ENCODE peak calls at places on chromosomes 7 and 10, in seven cellular contexts. A is GM13977, M is lung, D is MCF 10A, E is body of pancreas, Q is PC-9, U is GM13976. Z is an unnamed sample.

GRCh38 chr7:41882745-41883527 is 180.0 kb upstream of the INHBA start:
- DNase-seq in A (no peak), M (no peak), D (no peak), E (no peak), Q (no peak), U (peak; percentile 60), Z (no peak)

GRCh38 chr7:22432203-22432718 is 67.7 kb downstream of the STEAP1B start:
- DNase-seq in A (no peak), M (no peak), D (no peak), E (no peak), Q (no peak), U (no peak), Z (no peak)

GRCh38 chr7:85041599-85042216 is 145.1 kb downstream of the SEMA3D start:
- DNase-seq in A (peak; percentile 4), M (peak; percentile 67), D (peak; percentile 74), E (peak; percentile 69), Q (peak; percentile 68), U (no peak), Z (peak; percentile 32)

GRCh38 chr10:48818861-48819490 is 120.7 kb downstream of the LRRC18 start:
- DNase-seq in A (no peak), M (no peak), D (no peak), E (no peak), Q (no peak), U (no peak), Z (no peak)

GRCh38 chr7:87411186-87411585 is 64.3 kb downstream of the ABCB4 start:
- DNase-seq in A (no peak), M (no peak), D (no peak), E (no peak), Q (no peak), U (no peak), Z (no peak)

GRCh38 chr7:90824386-90825307 is 228.5 kb downstream of the CDK14 start:
- DNase-seq in A (no peak), M (no peak), D (peak; percentile 91), E (no peak), Q (no peak), U (no peak), Z (no peak)

GRCh38 chr7:12031638-12032037 is 179.5 kb upstream of the TMEM106B start:
- DNase-seq in A (no peak), M (no peak), D (peak; percentile 48), E (no peak), Q (no peak), U (no peak), Z (no peak)

GRCh38 chr10:130409346-130409745 is 273.2 kb downstream of the GLRX3 start:
- DNase-seq in A (no peak), M (no peak), D (no peak), E (no peak), Q (no peak), U (no peak), Z (no peak)

GRCh38 chr10:34904191-34904590 is 89.1 kb upstream of the PARD3 start:
- DNase-seq in A (no peak), M (no peak), D (no peak), E (no peak), Q (no peak), U (no peak), Z (no peak)
- TF ChIP-seq CTCF in A (no peak), M (no peak), D (no peak), E (no peak), Q (no peak), U (no peak), Z (no peak)

GRCh38 chr10:92757066-92757716 is 67.4 kb downstream of the HHEX start:
- DNase-seq in A (peak; percentile 64), M (peak; percentile 85), D (peak; percentile 89), E (peak; percentile 57), Q (peak; percentile 32), U (peak; percentile 66), Z (peak; percentile 41)
- TF ChIP-seq CTCF in A (peak; percentile 31), M (no peak), D (peak; percentile 8), E (no peak), Q (no peak), U (no peak), Z (no peak)

GRCh38 chr10:73867126-73867807 is 7.1 kb downstream of the CAMK2G start:
- DNase-seq in A (no peak), M (no peak), D (no peak), E (no peak), Q (no peak), U (no peak), Z (no peak)

GRCh38 chr10:73865107-73865458 is 9.3 kb downstream of the CAMK2G start:
- DNase-seq in A (no peak), M (no peak), D (no peak), E (no peak), Q (no peak), U (no peak), Z (no peak)

GRCh38 chr10:73866621-73867020 is 7.7 kb downstream of the CAMK2G start:
- DNase-seq in A (no peak), M (no peak), D (no peak), E (no peak), Q (no peak), U (no peak), Z (no peak)

GRCh38 chr10:73864229-73864628 is 10.1 kb downstream of the CAMK2G start:
- DNase-seq in A (no peak), M (no peak), D (no peak), E (no peak), Q (no peak), U (no peak), Z (no peak)

GRCh38 chr10:73865459-73866442 is 8.6 kb downstream of the CAMK2G start:
- DNase-seq in A (peak; percentile 64), M (peak; percentile 56), D (no peak), E (no peak), Q (no peak), U (peak; percentile 76), Z (no peak)
- TF ChIP-seq CTCF in A (no peak), M (no peak), D (no peak), E (no peak), Q (no peak), U (no peak), Z (no peak)

GRCh38 chr7:154744226-154744860 is 258.6 kb downstream of the PAXIP1 start:
- DNase-seq in A (peak; percentile 60), M (peak; percentile 35), D (peak; percentile 0), E (peak; percentile 51), Q (peak; percentile 34), U (peak; percentile 73), Z (no peak)
- TF ChIP-seq CTCF in A (peak; percentile 75), M (peak; percentile 27), D (peak; percentile 49), E (peak; percentile 74), Q (peak; percentile 97), U (peak; percentile 70), Z (peak; percentile 83)

DNA sequence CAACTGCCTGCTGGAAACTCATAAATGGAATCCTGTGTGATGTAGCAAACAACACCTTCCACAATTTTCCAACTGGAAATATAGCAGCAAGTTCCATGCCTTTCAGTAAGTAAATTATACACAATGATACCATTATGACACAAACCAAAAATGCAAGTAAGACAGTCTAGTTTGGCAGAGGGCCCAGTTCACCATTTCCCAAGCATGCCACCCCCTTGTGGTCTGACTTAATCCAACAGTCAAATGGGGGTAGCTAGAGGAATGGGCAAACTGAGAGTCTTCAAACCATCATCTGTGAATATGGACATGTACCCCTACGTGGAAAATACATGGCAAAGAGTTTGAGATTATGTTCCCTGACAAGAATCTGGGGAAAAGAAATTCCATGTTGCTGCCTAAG is 137.6 kb upstream of the VWC2 start:
- DNase-seq in A (no peak), M (no peak), D (peak; percentile 20), E (no peak), Q (no peak), U (no peak), Z (no peak)
- TF ChIP-seq CTCF in A (peak; percentile 25), M (no peak), D (no peak), E (no peak), Q (no peak), U (no peak), Z (no peak)

DNA sequence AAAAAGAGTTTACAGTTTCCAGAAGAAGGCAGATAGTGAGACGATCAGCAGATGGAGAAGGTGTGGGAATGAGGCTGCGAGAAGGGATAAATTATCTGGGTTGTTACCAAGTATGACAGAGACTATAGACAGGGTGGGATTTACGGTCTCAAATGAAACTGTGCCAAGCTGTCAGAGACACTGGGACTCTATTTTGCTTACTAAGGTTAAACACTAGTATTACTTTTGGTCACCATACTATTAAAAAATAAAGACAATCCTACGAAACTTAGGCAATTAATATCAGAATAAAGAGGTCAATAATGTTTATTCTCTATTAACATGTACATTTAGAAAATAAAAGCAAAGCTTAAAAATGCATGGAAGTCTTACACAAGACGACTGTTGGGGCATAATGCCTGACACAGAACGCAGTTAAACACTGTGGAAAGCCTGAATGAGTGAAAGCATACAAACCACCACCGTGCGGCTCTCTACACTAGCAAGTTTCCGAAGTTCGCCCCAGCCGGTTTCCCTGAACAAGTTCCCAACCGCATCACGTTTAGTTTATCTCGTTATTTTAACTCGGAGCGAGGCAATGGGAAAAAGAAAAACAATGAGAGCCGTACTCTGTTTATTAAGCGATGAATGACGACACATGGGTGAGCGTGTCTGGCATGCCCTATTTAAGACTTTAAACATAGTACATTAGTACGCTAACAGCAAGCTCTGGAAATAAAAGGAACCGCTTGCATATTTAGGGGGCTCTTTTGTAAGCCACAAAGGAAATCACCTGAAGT is 911 bp upstream of the CC2D2B start:
- DNase-seq in A (peak; percentile 58), M (peak; percentile 41), D (peak; percentile 68), E (peak; percentile 45), Q (peak; percentile 17), U (peak; percentile 64), Z (no peak)
- TF ChIP-seq CTCF in A (peak; percentile 39), M (no peak), D (no peak), E (peak; percentile 30), Q (no peak), U (peak; percentile 19), Z (no peak)

GRCh38 chr10:22244001-22244400 is 26.2 kb upstream of the EBLN1 start:
- DNase-seq in A (no peak), M (no peak), D (no peak), E (no peak), Q (no peak), U (no peak), Z (no peak)
- TF ChIP-seq CTCF in A (peak; percentile 23), M (no peak), D (no peak), E (no peak), Q (no peak), U (no peak), Z (no peak)

Z was measured in mesothelial cell of epicardium.